ENCODE peak calls at places on chromosome 7, in six cellular contexts. Z is endothelial cell, N is T-helper 2 cell, I is AML-193, F is LoVo, R is GM20000. B is an unnamed sample.

GRCh38 chr7:55794527-55794926 is 68.0 kb downstream of the SEPTIN14 start:
- DNase-seq in I (no peak), N (no peak), F (peak), Z (no peak), R (no peak), B (no peak)

GRCh38 chr7:123460616-123461015 is 73.8 kb downstream of the IQUB start:
- DNase-seq in R (no peak), Z (no peak), F (no peak), I (no peak), N (no peak), B (no peak)

GRCh38 chr7:144854839-144855424 is 19.1 kb upstream of the TPK1 start:
- DNase-seq in Z (peak), I (peak), R (no peak), F (peak), N (no peak), B (no peak)

GRCh38 chr7:108415821-108416536 is 40.3 kb downstream of the NRCAM start:
- DNase-seq in Z (no peak), F (no peak), I (peak), N (no peak), R (peak), B (no peak)

GRCh38 chr7:3578399-3578798 is 277.3 kb downstream of the SDK1 start:
- DNase-seq in N (no peak), Z (no peak), I (no peak), R (no peak), F (no peak), B (no peak)

GRCh38 chr7:88219781-88220747 is at the start of gene SRI:
- DNase-seq in N (peak), R (peak), Z (peak), I (peak), F (peak), B (peak)

GRCh38 chr7:16697507-16698199 is 51.7 kb downstream of the BZW2 start:
- DNase-seq in F (no peak), R (no peak), I (no peak), N (no peak), Z (no peak), B (no peak)

GRCh38 chr7:151700621-151701185 is 176.2 kb downstream of the PRKAG2 start:
- DNase-seq in R (no peak), I (no peak), N (no peak), Z (no peak), F (no peak), B (no peak)

GRCh38 chr7:31440511-31440910 is 73.4 kb upstream of the ITPRID1 start:
- DNase-seq in N (no peak), F (no peak), I (no peak), Z (no peak), R (no peak), B (no peak)

GRCh38 chr7:2926898-2927405 is 82.8 kb upstream of the GNA12 start:
- DNase-seq in I (no peak), F (no peak), R (no peak), Z (no peak), N (no peak), B (no peak)

GRCh38 chr7:137717811-137718271 is 128.9 kb downstream of the DGKI start:
- DNase-seq in I (no peak), R (no peak), F (no peak), Z (no peak), N (no peak), B (no peak)

GRCh38 chr7:90771281-90771680 is 175.2 kb downstream of the CDK14 start:
- DNase-seq in I (no peak), F (no peak), Z (no peak), N (no peak), R (no peak), B (no peak)

B was measured in ovary.